ENCODE peak calls at places on chromosome 3, in five cellular contexts. B is fibroblast of lung, U is HCT116, A is H9, V is mammary epithelial cell. G is an unnamed sample.

GRCh38 chr3:109375975-109376374 is 38.6 kb upstream of the DPPA4 start:
- DNase-seq in B (no peak), U (no peak), A (no peak), V (no peak), G (no peak)

GRCh38 chr3:126827121-126827520 is 123.1 kb downstream of the CHCHD6 start:
- DNase-seq in B (no peak), U (no peak), A (no peak), V (no peak), G (no peak)

GRCh38 chr3:52873433-52874159 is 23.8 kb downstream of the STIMATE start:
- DNase-seq in B (peak; percentile 86), U (no peak), A (no peak), V (peak; percentile 14), G (no peak)

GRCh38 chr3:55526332-55527030 is 39.4 kb upstream of the WNT5A start:
- DNase-seq in B (no peak), U (no peak), A (no peak), V (no peak), G (no peak)

GRCh38 chr3:81876826-81877225 is 115.4 kb upstream of the GBE1 start:
- DNase-seq in B (no peak), U (no peak), A (no peak), V (no peak), G (no peak)

GRCh38 chr3:34196914-34197313 is 398.5 kb downstream of the PDCD6IP start:
- DNase-seq in B (no peak), U (no peak), A (no peak), V (no peak), G (no peak)

GRCh38 chr3:153028336-153028735 is 133.7 kb upstream of the RAP2B start:
- DNase-seq in B (peak; percentile 51), U (no peak), A (no peak), V (no peak), G (no peak)

GRCh38 chr3:186487819-186488218 is 56.4 kb downstream of the CRYGS start:
- DNase-seq in B (no peak), U (no peak), A (no peak), V (no peak), G (no peak)

GRCh38 chr3:105402287-105402801 is 35.6 kb downstream of the ALCAM start:
- DNase-seq in B (peak; percentile 77), U (peak; percentile 86), A (no peak), V (peak; percentile 98), G (no peak)

GRCh38 chr3:175518459-175518858 is 659.3 kb downstream of the NAALADL2 start:
- DNase-seq in B (no peak), U (no peak), A (no peak), V (no peak), G (no peak)

GRCh38 chr3:108114423-108115065 is 23.7 kb upstream of the CD47 start:
- DNase-seq in B (no peak), U (no peak), A (no peak), V (no peak), G (no peak)

GRCh38 chr3:20194793-20195460 is 8.9 kb upstream of the SGO1 start:
- DNase-seq in B (peak; percentile 40), U (no peak), A (no peak), V (no peak), G (no peak)

GRCh38 chr3:172194702-172195392 is 155.5 kb downstream of the FNDC3B start:
- DNase-seq in B (peak; percentile 75), U (peak; percentile 22), A (no peak), V (no peak), G (no peak)

GRCh38 chr3:29720660-29721059 is 439.8 kb downstream of the RBMS3 start:
- DNase-seq in B (no peak), U (no peak), A (no peak), V (no peak), G (no peak)

GRCh38 chr3:18086078-18086477 is 339.1 kb downstream of the SATB1 start:
- DNase-seq in B (no peak), U (no peak), A (no peak), V (no peak), G (peak; percentile 21)

GRCh38 chr3:14479591-14479990 is 60.6 kb downstream of the GRIP2 start:
- DNase-seq in B (no peak), U (no peak), A (no peak), V (no peak), G (no peak)

GRCh38 chr3:194255252-194256039 is 95.7 kb downstream of the CPN2 start:
- DNase-seq in B (no peak), U (no peak), A (no peak), V (no peak), G (no peak)

GRCh38 chr3:135012101-135012500 is 217.0 kb downstream of the EPHB1 start:
- DNase-seq in B (no peak), U (no peak), A (no peak), V (no peak), G (no peak)

GRCh38 chr3:174820885-174821284 is 38.2 kb upstream of the NAALADL2 start:
- DNase-seq in B (no peak), U (no peak), A (no peak), V (no peak), G (no peak)

GRCh38 chr3:195757371-195757770 is 36.6 kb downstream of the MUC20 start:
- DNase-seq in B (no peak), U (no peak), A (no peak), V (no peak), G (no peak)

DNA sequence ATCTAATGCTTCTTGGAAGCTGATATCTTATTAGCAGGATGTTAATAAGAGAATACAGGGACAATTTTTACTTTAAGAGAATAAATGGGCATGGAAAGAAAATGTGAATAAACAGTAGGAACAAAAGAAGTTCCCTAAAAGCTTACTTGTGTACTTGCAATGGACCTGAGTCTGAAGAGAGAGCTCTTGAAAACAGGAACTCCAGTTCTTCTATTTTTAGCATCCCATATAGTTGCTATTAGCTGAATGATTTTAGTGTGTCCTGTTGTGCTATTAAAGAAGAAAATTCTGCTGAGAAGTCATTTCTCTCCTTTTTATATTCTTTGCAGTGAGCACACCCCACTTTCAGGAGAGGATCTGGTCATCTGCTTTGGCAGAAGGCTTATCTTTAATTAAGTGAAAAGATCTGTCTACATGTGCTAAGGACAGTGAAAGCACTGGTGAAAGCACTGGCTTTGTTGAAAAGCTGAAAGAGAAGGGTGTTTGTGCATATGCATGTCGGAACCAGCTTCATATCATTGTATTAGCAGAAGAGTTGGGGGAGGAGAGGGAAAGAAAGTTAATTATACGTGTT is 1.4 kb upstream of the ST3GAL6 start:
- DNase-seq in B (no peak), U (no peak), A (no peak), V (no peak), G (peak; percentile 32)
- H3K9ac ChIP-seq in B (no peak overlapping the region), U (no peak overlapping the region), A (no peak overlapping the region), V (no peak overlapping the region), G (no peak overlapping the region)

DNA sequence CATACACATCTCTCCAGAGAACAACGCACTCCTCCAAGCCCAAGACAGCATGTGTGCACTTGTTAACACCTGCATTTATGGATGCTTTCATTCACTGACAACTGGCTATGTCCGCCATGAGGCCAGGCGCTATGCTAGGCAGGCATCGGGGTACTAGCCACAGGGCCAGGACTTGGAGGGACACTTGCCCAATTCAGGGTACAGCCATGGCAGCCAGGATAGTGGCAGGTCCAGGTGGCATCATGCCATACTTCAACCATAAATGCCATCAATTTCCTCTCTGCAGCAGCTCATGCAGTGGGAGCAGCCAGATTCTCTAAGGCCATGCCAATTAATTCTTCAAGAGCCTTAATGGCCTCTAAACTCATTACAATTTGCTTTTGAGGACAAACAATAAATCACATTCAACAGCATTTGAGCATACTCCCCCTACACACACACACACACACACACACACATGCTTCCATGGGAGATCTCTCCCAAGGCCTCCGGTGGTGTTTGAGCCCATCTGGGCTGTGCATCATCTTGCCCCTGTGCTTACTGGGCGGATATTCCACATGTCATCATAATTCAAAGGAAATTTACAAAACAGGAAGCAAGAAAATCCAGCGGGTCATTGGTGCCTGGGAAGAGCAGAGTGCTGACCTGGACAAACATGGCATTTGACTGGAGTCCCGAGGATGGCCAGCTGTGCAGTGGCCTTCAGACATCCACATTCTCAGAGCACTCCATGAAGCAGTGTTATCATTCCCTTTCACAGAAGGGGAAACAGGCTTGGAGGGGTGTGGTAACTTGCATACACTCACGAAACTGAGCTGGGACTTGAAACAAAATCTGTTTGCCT is 109.1 kb downstream of the IQSEC1 start:
- DNase-seq in B (no peak), U (no peak), A (no peak), V (no peak), G (no peak)
- H3K4me2 ChIP-seq in B (no peak overlapping the region), U (no peak overlapping the region), A (no peak overlapping the region), V (no peak overlapping the region), G (no peak overlapping the region)

GRCh38 chr3:9916346-9916733 is 558 bp upstream of the IL17RC start:
- DNase-seq in B (peak; percentile 26), U (no peak), A (no peak), V (no peak), G (no peak)

GRCh38 chr3:9914559-9915251 is 2.2 kb upstream of the IL17RC start:
- DNase-seq in B (no peak), U (no peak), A (peak; percentile 73), V (no peak), G (no peak)

GRCh38 chr3:9914011-9914410 is 2.9 kb upstream of the IL17RC start:
- DNase-seq in B (no peak), U (no peak), A (no peak), V (no peak), G (peak; percentile 35)

GRCh38 chr3:9916734-9917680 is at the start of gene IL17RC:
- DNase-seq in B (peak; percentile 86), U (peak; percentile 72), A (peak; percentile 95), V (peak; percentile 98), G (no peak)

DNA sequence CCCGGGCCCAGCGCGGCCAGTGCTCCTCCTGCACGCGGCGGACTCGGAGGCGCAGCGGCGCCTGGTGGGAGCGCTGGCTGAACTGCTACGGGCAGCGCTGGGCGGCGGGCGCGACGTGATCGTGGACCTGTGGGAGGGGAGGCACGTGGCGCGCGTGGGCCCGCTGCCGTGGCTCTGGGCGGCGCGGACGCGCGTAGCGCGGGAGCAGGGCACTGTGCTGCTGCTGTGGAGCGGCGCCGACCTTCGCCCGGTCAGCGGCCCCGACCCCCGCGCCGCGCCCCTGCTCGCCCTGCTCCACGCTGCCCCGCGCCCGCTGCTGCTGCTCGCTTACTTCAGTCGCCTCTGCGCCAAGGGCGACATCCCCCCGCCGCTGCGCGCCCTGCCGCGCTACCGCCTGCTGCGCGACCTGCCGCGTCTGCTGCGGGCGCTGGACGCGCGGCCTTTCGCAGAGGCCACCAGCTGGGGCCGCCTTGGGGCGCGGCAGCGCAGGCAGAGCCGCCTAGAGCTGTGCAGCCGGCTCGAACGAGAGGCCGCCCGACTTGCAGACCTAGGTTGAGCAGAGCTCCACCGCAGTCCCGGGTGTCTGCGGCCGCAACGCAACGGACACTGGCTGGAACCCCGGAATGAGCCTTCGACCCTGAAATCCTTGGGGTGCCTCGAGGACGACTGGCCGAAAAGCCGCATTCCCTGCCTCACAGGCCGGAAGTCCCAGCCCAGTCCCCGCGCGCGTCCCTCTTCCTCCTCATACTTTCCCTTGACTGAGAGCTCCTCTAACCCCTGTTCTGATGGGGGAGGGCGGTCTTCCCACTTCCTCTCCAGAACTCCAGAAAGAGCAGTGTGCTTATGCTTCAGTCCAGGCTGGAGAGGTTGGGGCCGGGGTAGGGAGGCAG is 1.4 kb upstream of the IL17RC start:
- DNase-seq in B (peak; percentile 59), U (no peak), A (peak; percentile 64), V (no peak), G (no peak)
- H3K27ac ChIP-seq in B (peak overlapping the region; percentile 68), U (no peak overlapping the region), A (no peak overlapping the region), V (no peak overlapping the region), G (no peak overlapping the region)

GRCh38 chr3:47408839-47409229 is 28.0 kb downstream of the PTPN23 start:
- DNase-seq in B (no peak), U (no peak), A (no peak), V (no peak), G (no peak)

GRCh38 chr3:47410801-47411646 is 30.2 kb downstream of the PTPN23 start:
- DNase-seq in B (no peak), U (no peak), A (no peak), V (no peak), G (no peak)

GRCh38 chr3:47410417-47410720 is 29.5 kb downstream of the PTPN23 start:
- DNase-seq in B (no peak), U (no peak), A (no peak), V (no peak), G (no peak)

GRCh38 chr3:47409284-47409683 is 28.5 kb downstream of the PTPN23 start:
- DNase-seq in B (no peak), U (no peak), A (no peak), V (no peak), G (no peak)

GRCh38 chr3:47409688-47410416 is 29.0 kb downstream of the PTPN23 start:
- DNase-seq in B (no peak), U (no peak), A (no peak), V (no peak), G (no peak)
- H3K9ac ChIP-seq in B (no peak overlapping the region), U (no peak overlapping the region), A (no peak overlapping the region), V (no peak overlapping the region), G (no peak overlapping the region)